ENCODE peak calls at places on chromosomes 5 and 9, in six cellular contexts. J, C, B, U, F and A are unnamed samples.

GRCh38 chr9:116154334-116154975 is 864 bp downstream of the PAPPA start:
- DNase-seq in B (no peak), J (no peak), F (no peak), U (no peak), C (no peak), A (no peak)

GRCh38 chr9:111926421-111926875 is 29.8 kb downstream of the UGCG start:
- DNase-seq in C (peak; percentile 25), F (peak; percentile 37), J (peak; percentile 49), B (peak; percentile 62), U (peak; percentile 53), A (no peak)

GRCh38 chr9:34046784-34047379 is 1.8 kb downstream of the UBAP2 start:
- DNase-seq in F (no peak), U (peak; percentile 29), B (no peak), J (no peak), C (no peak), A (no peak)

GRCh38 chr5:88746438-88746882 is 136.5 kb downstream of the MEF2C start:
- DNase-seq in U (no peak), F (no peak), J (no peak), B (no peak), C (no peak), A (no peak)

GRCh38 chr9:21465138-21465537 is 17.0 kb downstream of the IFNE start:
- DNase-seq in B (no peak), U (no peak), F (no peak), J (no peak), C (no peak), A (no peak)

GRCh38 chr5:78360674-78361225 is 333 bp downstream of the SCAMP1 start:
- DNase-seq in C (peak; percentile 71), J (no peak), B (no peak), U (no peak), F (no peak), A (no peak)

GRCh38 chr5:171524461-171524860 is 105.0 kb downstream of the FGF18 start:
- DNase-seq in C (no peak), B (no peak), F (no peak), J (no peak), U (no peak), A (no peak)

GRCh38 chr5:129906177-129906887 is 2.1 kb downstream of the CHSY3 start:
- DNase-seq in F (no peak), B (peak; percentile 41), C (no peak), J (no peak), U (peak; percentile 71), A (no peak)

GRCh38 chr9:36165766-36166149 is 3.4 kb upstream of the CCIN start:
- DNase-seq in B (peak; percentile 42), U (peak; percentile 61), F (no peak), C (no peak), J (no peak), A (no peak)

GRCh38 chr9:77881111-77881510 is 150.5 kb downstream of the GNAQ start:
- DNase-seq in U (no peak), C (no peak), B (no peak), F (no peak), J (no peak), A (no peak)

GRCh38 chr9:130444565-130445221 is at the start of gene ASS1:
- DNase-seq in B (peak; percentile 52), F (no peak), U (no peak), C (no peak), J (no peak), A (peak; percentile 91)

GRCh38 chr5:54841481-54841880 is 143.9 kb downstream of the ESM1 start:
- DNase-seq in B (no peak), J (no peak), F (no peak), C (no peak), U (no peak), A (no peak)

GRCh38 chr5:54845567-54845941 is 139.8 kb downstream of the ESM1 start:
- DNase-seq in F (no peak), C (no peak), J (no peak), B (peak; percentile 54), U (peak; percentile 72), A (no peak)

DNA sequence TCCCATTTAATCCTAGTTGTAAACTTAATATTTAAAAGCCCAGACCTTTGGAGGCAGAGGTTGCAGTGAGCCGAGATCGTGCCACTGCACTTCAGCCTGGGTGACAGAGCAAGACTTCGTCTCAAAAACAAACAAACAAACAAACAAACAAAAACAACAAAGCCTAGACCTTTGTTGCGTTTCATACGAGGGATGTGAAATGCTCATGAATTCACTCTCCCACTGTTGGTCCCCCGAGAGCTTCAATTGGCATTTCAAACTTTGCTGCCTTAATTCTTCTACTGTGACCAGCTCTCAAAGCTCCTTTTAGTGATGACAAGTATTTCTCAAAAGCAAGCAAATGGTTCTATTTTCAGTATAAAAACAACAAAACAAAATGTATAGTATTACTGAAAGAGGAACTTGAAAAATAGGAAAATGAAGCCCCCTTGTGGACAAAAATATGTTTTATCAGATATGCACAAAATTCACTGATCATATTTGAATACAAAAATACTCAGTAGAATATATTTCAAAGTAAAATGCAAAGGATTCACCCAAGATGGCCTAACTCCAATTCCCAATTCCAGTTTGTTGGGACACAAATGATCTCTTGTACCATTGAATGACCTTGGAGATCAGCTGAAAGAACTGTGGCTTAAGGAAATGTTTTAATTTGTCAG is 140.4 kb downstream of the ESM1 start:
- DNase-seq in F (no peak), B (peak; percentile 76), C (no peak), J (peak; percentile 46), U (peak; percentile 72), A (no peak)
- TF ChIP-seq CTCF in F (peak; percentile 46), B (peak; percentile 55), C (peak; percentile 78), J (peak; percentile 22), U (peak; percentile 40), A (peak; percentile 58)

GRCh38 chr9:2955616-2956015 is 111.7 kb upstream of the PUM3 start:
- DNase-seq in F (no peak), C (no peak), J (no peak), U (no peak), B (no peak), A (no peak)
- TF ChIP-seq CTCF in F (no peak), C (no peak), J (no peak), U (no peak), B (no peak), A (no peak)

GRCh38 chr5:79829260-79829659 is 139.6 kb downstream of the CMYA5 start:
- DNase-seq in F (no peak), B (no peak), U (no peak), C (no peak), J (no peak), A (no peak)
- TF ChIP-seq CTCF in F (no peak), B (peak; percentile 27), U (peak; percentile 29), C (no peak), J (peak; percentile 37), A (no peak)

GRCh38 chr5:79853676-79854418 is 137.2 kb downstream of the MTX3 start:
- DNase-seq in U (peak; percentile 70), F (no peak), J (no peak), C (no peak), B (no peak), A (no peak)

GRCh38 chr5:79857692-79858091 is 133.4 kb downstream of the MTX3 start:
- DNase-seq in C (no peak), J (no peak), U (peak; percentile 14), B (no peak), F (no peak), A (no peak)

GRCh38 chr5:79856456-79857055 is 134.5 kb downstream of the MTX3 start:
- DNase-seq in J (no peak), U (no peak), C (no peak), F (no peak), B (no peak), A (no peak)

GRCh38 chr5:79859588-79859987 is 131.5 kb downstream of the MTX3 start:
- DNase-seq in U (no peak), J (no peak), B (no peak), F (no peak), C (no peak), A (no peak)

DNA sequence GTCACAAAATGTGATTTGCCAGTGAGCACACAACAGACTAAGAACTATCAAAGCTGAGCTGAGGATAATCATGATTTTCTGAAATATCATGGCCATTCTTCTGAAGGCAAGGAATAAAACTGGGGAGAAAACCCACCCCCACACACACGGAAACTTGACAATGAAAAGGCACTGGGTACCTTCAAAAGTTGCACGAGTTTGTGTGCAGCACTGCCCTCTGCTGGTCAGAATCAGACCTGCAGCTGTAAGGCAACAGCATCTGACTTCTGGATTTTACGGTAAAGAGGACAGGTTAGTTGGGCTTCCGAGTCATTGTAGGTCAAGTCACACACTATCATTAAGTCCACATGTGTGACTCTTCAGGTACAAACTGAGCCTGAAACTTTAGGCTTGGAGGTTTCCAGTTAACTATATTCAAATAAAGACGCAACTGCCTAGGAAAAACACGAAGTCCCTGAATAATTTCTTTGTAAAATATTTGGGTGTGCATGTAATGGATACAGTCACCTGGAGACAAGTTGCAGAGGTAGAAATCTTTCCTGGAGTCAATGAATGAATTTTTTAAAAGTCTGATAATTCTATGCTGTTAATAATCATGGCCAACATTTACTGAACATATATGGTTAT is 132.9 kb downstream of the MTX3 start:
- DNase-seq in J (no peak), C (peak; percentile 76), U (peak; percentile 64), F (no peak), B (peak; percentile 37), A (no peak)
- TF ChIP-seq CTCF in J (peak; percentile 88), C (peak; percentile 93), U (peak; percentile 98), F (peak; percentile 61), B (peak; percentile 98), A (peak; percentile 92)

GRCh38 chr5:14270212-14270702 is 127.1 kb downstream of the TRIO start:
- DNase-seq in C (no peak), U (peak; percentile 74), B (peak; percentile 70), J (no peak), F (no peak), A (no peak)
- TF ChIP-seq CTCF in C (peak; percentile 83), U (peak; percentile 84), B (peak; percentile 88), J (peak; percentile 76), F (peak; percentile 66), A (peak; percentile 89)

DNA sequence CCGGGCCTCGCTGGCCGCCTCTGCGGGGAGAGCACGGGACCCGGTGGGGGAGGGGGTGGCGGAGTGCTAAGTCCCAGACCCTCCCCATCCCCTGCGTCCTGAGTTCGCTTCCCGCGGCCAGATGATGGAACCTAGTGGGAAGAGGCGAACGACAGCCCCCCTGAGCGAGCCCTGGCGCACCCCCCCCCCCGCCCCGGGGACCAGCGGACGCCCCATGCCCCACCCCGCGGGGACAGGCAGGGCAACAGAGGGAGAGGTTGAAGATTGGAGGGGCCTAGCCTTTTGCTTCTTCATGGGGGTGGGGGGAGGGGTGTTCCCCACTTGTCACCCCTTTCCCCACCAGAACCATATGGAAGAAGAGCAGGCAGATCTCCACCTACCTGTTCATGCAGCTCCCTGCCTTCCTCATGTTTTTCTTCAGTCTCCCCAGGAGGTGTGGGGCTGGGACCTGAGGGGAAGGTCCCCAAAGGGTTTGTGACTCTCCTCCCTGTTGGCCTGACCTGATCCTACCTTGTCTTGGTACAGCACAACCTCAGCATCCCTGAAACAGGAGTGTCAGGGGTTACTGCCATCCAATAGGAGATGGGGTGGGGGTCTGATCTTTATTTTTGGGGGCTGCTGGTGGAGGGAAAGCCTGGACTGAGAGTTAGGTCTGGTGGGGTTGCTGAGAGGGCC is 482 bp downstream of the FAM53C start:
- DNase-seq in C (no peak), B (no peak), U (no peak), J (no peak), F (no peak), A (no peak)
- TF ChIP-seq CTCF in C (no peak), B (no peak), U (no peak), J (no peak), F (no peak), A (no peak)

GRCh38 chr5:53482717-53483638 is 2.5 kb downstream of the FST start:
- DNase-seq in B (peak; percentile 40), J (no peak), F (no peak), C (no peak), U (peak; percentile 47), A (no peak)
- TF ChIP-seq CTCF in B (peak; percentile 33), J (peak; percentile 29), F (no peak), C (no peak), U (peak; percentile 39), A (no peak)

GRCh38 chr5:9610969-9611368 is 19.2 kb downstream of the TAS2R1 start:
- DNase-seq in F (no peak), J (no peak), C (no peak), B (no peak), U (no peak), A (no peak)
- TF ChIP-seq CTCF in F (no peak), J (no peak), C (no peak), B (no peak), U (no peak), A (no peak)